ENCODE peak calls at places on chromosome X, in six cellular contexts. L is H1, M is esophagus muscularis mucosa, J is suprapubic skin, T is SK-N-SH, S is stomach. H is an unnamed sample.
A peak's percentile ranks its signal among the peaks of the same experiment; 100 is the strongest.

GRCh38 chrX:102067966-102068723 is 57.3 kb upstream of the TCEAL2 start:
- DNase-seq in L (no peak), M (no peak), J (no peak), T (peak; percentile 10), S (no peak), H (no peak)

GRCh38 chrX:109856974-109857373 is 123.9 kb upstream of the ACSL4 start:
- DNase-seq in L (no peak), M (no peak), J (no peak), T (peak; percentile 19), S (no peak), H (no peak)

GRCh38 chrX:122833230-122833629 is 350.8 kb upstream of the GRIA3 start:
- DNase-seq in L (no peak), M (no peak), J (no peak), T (peak; percentile 6), S (no peak), H (no peak)

GRCh38 chrX:109709129-109709631 is 23.9 kb downstream of the ACSL4 start:
- DNase-seq in L (no peak), M (no peak), J (no peak), T (no peak), S (no peak), H (no peak)

GRCh38 chrX:24259544-24260240 is 54.2 kb downstream of the SUPT20HL2 start:
- DNase-seq in L (no peak), M (no peak), J (no peak), T (peak; percentile 49), S (no peak), H (peak; percentile 26)

GRCh38 chrX:17475820-17476219 is 100.8 kb downstream of the NHS start:
- DNase-seq in L (no peak), M (no peak), J (no peak), T (no peak), S (no peak), H (no peak)

GRCh38 chrX:151228935-151229334 is 52.6 kb downstream of the GPR50 start:
- DNase-seq in L (no peak), M (no peak), J (no peak), T (no peak), S (no peak), H (no peak)

GRCh38 chrX:41490446-41490845 is 43.3 kb downstream of the NYX start:
- DNase-seq in L (no peak), M (no peak), J (no peak), T (no peak), S (no peak), H (no peak)

GRCh38 chrX:20729421-20729820 is 462.7 kb upstream of the RPS6KA3 start:
- DNase-seq in L (no peak), M (no peak), J (no peak), T (no peak), S (no peak), H (no peak)

GRCh38 chrX:70262952-70263567 is 3.1 kb upstream of the P2RY4 start:
- DNase-seq in L (peak; percentile 25), M (no peak), J (no peak), T (peak; percentile 44), S (no peak), H (peak; percentile 55)

GRCh38 chrX:39728025-39728424 is 369.7 kb downstream of the BCOR start:
- DNase-seq in L (no peak), M (no peak), J (no peak), T (peak; percentile 37), S (no peak), H (no peak)

GRCh38 chrX:44344687-44345086 is 1.2 kb upstream of the EFHC2 start:
- DNase-seq in L (no peak), M (no peak), J (no peak), T (no peak), S (no peak), H (no peak)

GRCh38 chrX:25858273-25858880 is 279.8 kb upstream of the MAGEB18 start:
- DNase-seq in L (no peak), M (no peak), J (no peak), T (no peak), S (no peak), H (no peak)

GRCh38 chrX:78573630-78574029 is 85.5 kb downstream of the RTL3 start:
- DNase-seq in L (no peak), M (no peak), J (no peak), T (no peak), S (no peak), H (no peak)

GRCh38 chrX:3576886-3577516 is 136.4 kb downstream of the PRKX start:
- DNase-seq in L (no peak), M (no peak), J (no peak), T (no peak), S (no peak), H (no peak)

GRCh38 chrX:101659601-101660063 is at the start of gene ARMCX2:
- DNase-seq in L (no peak), M (no peak), J (no peak), T (peak; percentile 81), S (peak; percentile 36), H (peak; percentile 44)

GRCh38 chrX:69070949-69071650 is 94.2 kb downstream of the PJA1 start:
- DNase-seq in L (no peak), M (no peak), J (peak; percentile 68), T (peak; percentile 63), S (no peak), H (peak; percentile 12)

GRCh38 chrX:141405486-141405877 is 163.2 kb upstream of the SPANXC start:
- DNase-seq in L (no peak), M (no peak), J (no peak), T (no peak), S (no peak), H (no peak)

GRCh38 chrX:48961585-48962091 is 4.2 kb upstream of the OTUD5 start:
- DNase-seq in L (no peak), M (no peak), J (no peak), T (no peak), S (no peak), H (peak; percentile 25)

GRCh38 chrX:129769467-129770154 is 10.1 kb upstream of the SASH3 start:
- DNase-seq in L (no peak), M (no peak), J (no peak), T (no peak), S (no peak), H (peak; percentile 53)

GRCh38 chrX:37347420-37347819 is 1.7 kb upstream of the PRRG1 start:
- DNase-seq in L (no peak), M (no peak), J (no peak), T (no peak), S (no peak), H (no peak)

GRCh38 chrX:38561951-38562719 is 793 bp downstream of the TSPAN7 start:
- DNase-seq in L (no peak), M (no peak), J (no peak), T (peak; percentile 54), S (no peak), H (peak; percentile 22)

GRCh38 chrX:115067812-115068211 is 50.4 kb upstream of the IL13RA2 start:
- DNase-seq in L (no peak), M (no peak), J (no peak), T (no peak), S (no peak), H (no peak)

GRCh38 chrX:47608130-47608810 is 11.4 kb downstream of the SYN1 start:
- DNase-seq in L (no peak), M (no peak), J (no peak), T (no peak), S (no peak), H (no peak)
- TF ChIP-seq POLR2AphosphoS5 in L (peak; percentile 61), M (no peak), J (no peak), T (no peak), S (no peak), H (no peak)

DNA sequence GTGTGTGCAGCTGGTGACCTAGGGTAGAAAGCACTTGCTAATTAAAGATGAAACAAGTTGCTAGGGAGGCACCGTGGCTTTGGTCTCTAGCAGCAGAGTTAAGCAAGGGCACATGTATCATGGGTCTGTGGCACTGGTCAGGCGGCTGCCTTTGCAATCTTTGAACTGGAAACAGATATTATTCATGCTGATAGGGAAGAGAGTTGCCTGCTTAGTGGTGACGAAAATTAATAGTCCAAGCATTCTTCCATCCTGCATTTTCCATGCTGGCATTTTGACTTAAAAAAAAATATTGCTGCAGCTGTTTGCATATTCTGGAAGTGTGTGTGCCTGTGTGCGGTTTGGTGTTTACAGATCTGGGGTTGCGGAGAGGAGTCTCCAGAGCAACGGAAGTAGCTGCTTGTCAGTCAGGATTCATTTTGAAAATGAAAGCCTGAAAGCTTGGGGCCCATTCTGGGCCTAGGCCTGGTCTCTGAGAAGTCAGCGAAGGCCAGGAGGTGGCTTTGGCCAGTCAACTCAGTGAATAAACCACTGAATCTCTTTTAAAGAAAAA is 2.3 kb upstream of the SOWAHD start:
- DNase-seq in L (no peak), M (no peak), J (no peak), T (no peak), S (peak; percentile 29), H (peak; percentile 51)
- H3K4me1 ChIP-seq in L (peaks cover 21% of the 10 kb centered on the region), M (peaks cover 5% of the 10 kb centered on the region), J (peaks cover 5% of the 10 kb centered on the region), T (no peaks in the 10 kb centered on the region), S (peaks cover 29% of the 10 kb centered on the region), H (peaks cover 25% of the 10 kb centered on the region)

GRCh38 chrX:45449982-45450381 is 249.3 kb upstream of the DIPK2B start:
- DNase-seq in L (no peak), M (no peak), J (no peak), T (no peak), S (no peak), H (no peak)
- TF ChIP-seq EP300 in L (no peak), M (no peak), J (no peak), T (no peak), S (no peak), H (no peak)

GRCh38 chrX:10012776-10013175 is 45.6 kb downstream of the CLDN34 start:
- DNase-seq in L (no peak), M (no peak), J (no peak), T (no peak), S (no peak), H (no peak)

GRCh38 chrX:10015711-10016515 is 48.8 kb downstream of the CLDN34 start:
- DNase-seq in L (no peak), M (no peak), J (peak; percentile 77), T (peak; percentile 73), S (no peak), H (no peak)

GRCh38 chrX:10016516-10017132 is 49.5 kb downstream of the CLDN34 start:
- DNase-seq in L (no peak), M (no peak), J (no peak), T (no peak), S (no peak), H (no peak)

GRCh38 chrX:10011991-10012390 is 44.8 kb downstream of the CLDN34 start:
- DNase-seq in L (no peak), M (no peak), J (no peak), T (no peak), S (no peak), H (no peak)

DNA sequence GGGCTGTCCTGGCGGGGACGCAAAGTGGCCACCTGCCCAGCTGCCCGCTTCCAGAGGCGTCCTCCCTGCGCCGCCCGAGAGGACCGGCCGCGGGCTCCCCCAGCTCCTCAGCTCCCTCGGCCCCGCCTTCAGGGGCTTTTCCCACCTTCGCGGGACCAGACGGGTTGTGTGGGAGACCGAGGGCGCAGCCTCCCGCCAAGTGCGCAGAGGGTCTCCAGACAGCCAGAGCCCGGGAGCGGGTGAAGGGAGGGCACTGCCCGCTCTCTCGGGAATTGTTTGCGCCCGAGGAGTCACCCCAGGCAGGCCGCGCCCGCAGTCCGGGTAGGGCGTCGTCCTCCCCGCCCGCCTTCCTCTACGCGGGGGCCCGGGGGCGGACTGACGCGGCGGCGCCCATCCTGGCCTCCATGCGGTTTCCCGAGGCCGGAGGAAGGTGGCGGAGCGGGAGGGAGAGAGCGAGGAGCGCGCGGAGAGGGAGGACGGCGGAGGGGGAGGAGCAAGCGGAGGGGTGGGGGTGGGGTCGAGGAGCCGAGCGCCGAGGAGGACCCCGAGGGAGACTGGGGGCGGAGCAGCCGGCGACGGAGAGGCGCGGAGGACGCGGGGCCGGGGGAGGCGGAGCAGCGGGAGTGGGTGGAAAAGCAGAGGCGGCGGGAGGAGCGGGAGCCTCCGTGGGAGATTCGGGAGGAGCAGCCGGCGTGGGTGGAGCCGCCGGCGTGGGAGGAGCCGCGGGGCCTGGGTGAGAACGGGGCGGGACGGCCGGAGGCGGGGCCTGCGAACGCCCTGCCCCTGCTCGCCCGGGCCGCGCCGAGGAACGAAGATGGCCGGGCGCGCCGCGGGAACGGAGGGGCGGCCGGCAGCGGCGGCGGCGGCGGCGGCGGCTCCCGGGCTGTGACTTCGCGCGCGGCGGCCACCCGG is 47.6 kb downstream of the CLDN34 start:
- DNase-seq in L (peak; percentile 38), M (peak; percentile 92), J (peak; percentile 87), T (peak; percentile 92), S (peak; percentile 87), H (peak; percentile 88)
- TF ChIP-seq POLR2AphosphoS5 in L (peak; percentile 46), M (peak; percentile 56), J (no peak), T (no peak), S (peak; percentile 11), H (peak; percentile 42)

H was measured in transverse colon.